ENCODE peak calls at places on chromosomes 2 and 18, in six cellular contexts. V is spleen, X is HCT116, W is transverse colon, R is breast epithelium, A is H1. H is an unnamed sample.
A peak's percentile ranks its signal among the peaks of the same experiment; 100 is the strongest.

GRCh38 chr18:62621546-62621945 is 93.8 kb upstream of the PHLPP1 start:
- DNase-seq in V (no peak), X (no peak), W (no peak), R (no peak), A (no peak), H (peak; percentile 63)

GRCh38 chr2:173962583-173963110 is 2.5 kb downstream of the SP3 start:
- DNase-seq in V (no peak), X (no peak), W (no peak), R (no peak), A (no peak), H (no peak)

GRCh38 chr2:177315303-177315887 is 50.9 kb upstream of the NFE2L2 start:
- DNase-seq in V (no peak), X (no peak), W (no peak), R (no peak), A (no peak), H (no peak)

GRCh38 chr2:62489702-62490101 is 16.3 kb downstream of the TMEM17 start:
- DNase-seq in V (no peak), X (no peak), W (no peak), R (no peak), A (no peak), H (no peak)

GRCh38 chr2:34910018-34910417 is 1310.9 kb upstream of the FAM98A start:
- DNase-seq in V (no peak), X (no peak), W (no peak), R (no peak), A (no peak), H (no peak)

GRCh38 chr18:41395695-41396094 is 559.3 kb upstream of the PIK3C3 start:
- DNase-seq in V (no peak), X (no peak), W (no peak), R (no peak), A (no peak), H (no peak)

GRCh38 chr2:239349448-239350135 is 51.2 kb downstream of the HDAC4 start:
- DNase-seq in V (no peak), X (no peak), W (no peak), R (peak; percentile 53), A (no peak), H (no peak)

GRCh38 chr2:130827502-130828251 is 9.0 kb upstream of the ARHGEF4 start:
- DNase-seq in V (peak; percentile 61), X (no peak), W (no peak), R (no peak), A (no peak), H (no peak)

GRCh38 chr2:241767464-241768250 is 9.0 kb upstream of the GAL3ST2 start:
- DNase-seq in V (peak; percentile 73), X (no peak), W (no peak), R (peak; percentile 5), A (no peak), H (no peak)

GRCh38 chr2:136327162-136327852 is 209.4 kb upstream of the CXCR4 start:
- DNase-seq in V (no peak), X (no peak), W (peak; percentile 58), R (no peak), A (no peak), H (no peak)

GRCh38 chr2:37262510-37262909 is 31.1 kb downstream of the NDUFAF7 start:
- DNase-seq in V (no peak), X (no peak), W (no peak), R (no peak), A (no peak), H (no peak)

GRCh38 chr18:76139844-76140243 is 355.2 kb downstream of the ZNF516 start:
- DNase-seq in V (no peak), X (no peak), W (no peak), R (no peak), A (no peak), H (no peak)

GRCh38 chr2:222743263-222743865 is 71.9 kb downstream of the MOGAT1 start:
- DNase-seq in V (no peak), X (no peak), W (peak; percentile 12), R (no peak), A (no peak), H (no peak)

GRCh38 chr2:8125741-8126691 is 555.8 kb upstream of the ID2 start:
- DNase-seq in V (no peak), X (no peak), W (no peak), R (no peak), A (no peak), H (no peak)

GRCh38 chr2:47070920-47071824 is 83.9 kb downstream of the STPG4 start:
- DNase-seq in V (no peak), X (no peak), W (peak; percentile 77), R (peak; percentile 58), A (no peak), H (peak; percentile 93)

GRCh38 chr2:69073928-69074575 is 61.1 kb downstream of the ANTXR1 start:
- DNase-seq in V (no peak), X (no peak), W (no peak), R (no peak), A (no peak), H (no peak)

GRCh38 chr2:130336150-130336876 is 6.4 kb upstream of the IMP4 start:
- DNase-seq in V (no peak), X (no peak), W (no peak), R (no peak), A (no peak), H (no peak)

GRCh38 chr2:45964226-45964841 is 312.9 kb downstream of the PRKCE start:
- DNase-seq in V (peak; percentile 80), X (peak; percentile 97), W (peak; percentile 94), R (peak; percentile 39), A (no peak), H (peak; percentile 85)

GRCh38 chr18:23020555-23021294 is 87.6 kb downstream of the RBBP8 start:
- DNase-seq in V (no peak), X (no peak), W (no peak), R (no peak), A (no peak), H (no peak)

GRCh38 chr2:159168707-159169106 is 117.8 kb downstream of the WDSUB1 start:
- DNase-seq in V (no peak), X (no peak), W (no peak), R (no peak), A (no peak), H (no peak)
- TF ChIP-seq CTCF in V (no peak), X (no peak), W (no peak), R (no peak), A (no peak), H (no peak)

DNA sequence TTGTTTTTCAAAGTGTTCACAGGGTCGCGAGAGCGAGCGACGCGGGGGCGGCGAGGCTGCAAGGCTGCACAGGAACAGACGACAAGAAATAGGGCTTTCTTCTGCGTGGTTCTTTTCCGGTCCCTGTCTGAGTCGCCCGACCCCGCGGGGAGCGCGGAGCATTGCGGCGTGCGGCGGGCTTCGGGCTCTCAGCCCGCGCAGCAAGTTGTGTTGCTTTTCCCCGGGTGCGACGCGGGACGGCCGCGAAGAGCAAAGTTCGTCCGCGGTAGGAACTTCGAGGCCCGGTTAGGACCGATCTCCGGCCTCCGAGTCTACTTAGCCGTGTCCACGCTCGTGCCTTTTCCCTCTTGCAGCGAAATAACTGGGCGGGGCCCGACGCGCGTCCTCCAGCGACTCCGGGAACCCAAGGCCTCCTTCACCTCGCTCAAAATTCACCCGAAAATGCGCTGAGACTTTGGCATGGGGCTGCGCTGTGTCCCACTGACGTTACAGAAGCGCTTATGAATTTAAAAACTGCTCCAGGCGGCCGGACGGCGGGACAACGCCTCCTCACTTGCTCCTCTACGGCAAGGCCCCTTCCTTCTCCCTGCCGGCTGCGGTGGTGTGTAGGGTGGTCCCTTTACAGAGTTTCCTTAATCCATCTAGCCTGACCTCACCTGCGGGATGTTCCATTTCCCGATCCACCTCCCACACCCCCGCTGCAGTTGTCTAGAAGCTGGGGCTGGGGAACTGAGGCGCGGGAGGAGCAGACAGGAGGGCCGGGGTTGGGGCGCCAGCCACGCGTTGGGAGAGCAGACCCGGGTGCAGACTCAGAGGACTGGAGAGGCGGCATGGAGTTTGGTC is 1.5 kb upstream of the BCL2L11 start:
- DNase-seq in V (peak; percentile 86), X (no peak), W (peak; percentile 50), R (no peak), A (no peak), H (peak; percentile 80)
- H3K4me1 ChIP-seq in V (peaks cover 62% of the 10 kb centered on the region), X (peaks cover 61% of the 10 kb centered on the region), W (peaks cover 43% of the 10 kb centered on the region), R (no peaks in the 10 kb centered on the region), A (peaks cover 11% of the 10 kb centered on the region), H (peaks cover 57% of the 10 kb centered on the region)

GRCh38 chr2:190987938-190988337 is 26.0 kb downstream of the STAT1 start:
- DNase-seq in V (no peak), X (no peak), W (no peak), R (no peak), A (no peak), H (no peak)
- TF ChIP-seq POLR2AphosphoS5 in V (no peak), X (no peak), W (no peak), R (no peak), A (no peak), H (no peak)

GRCh38 chr18:3448845-3449701 is 899 bp upstream of the TGIF1 start:
- DNase-seq in V (peak; percentile 96), X (peak; percentile 70), W (peak; percentile 83), R (peak; percentile 96), A (no peak), H (peak; percentile 97)

GRCh38 chr18:3449702-3450357 is at the start of gene TGIF1:
- DNase-seq in V (peak; percentile 93), X (peak; percentile 70), W (peak; percentile 88), R (peak; percentile 89), A (no peak), H (no peak)

GRCh38 chr18:3450358-3451107 is 561 bp downstream of the TGIF1 start:
- DNase-seq in V (peak; percentile 93), X (no peak), W (peak; percentile 74), R (peak; percentile 68), A (no peak), H (peak; percentile 88)

GRCh38 chr18:3447035-3447894 is 2.7 kb upstream of the TGIF1 start:
- DNase-seq in V (peak; percentile 83), X (no peak), W (peak; percentile 61), R (peak; percentile 56), A (no peak), H (peak; percentile 77)

GRCh38 chr18:3447895-3448844 is 1.8 kb upstream of the TGIF1 start:
- DNase-seq in V (peak; percentile 96), X (peak; percentile 92), W (peak; percentile 95), R (peak; percentile 96), A (peak; percentile 92), H (peak; percentile 97)
- TF ChIP-seq CTCF in V (peak; percentile 11), X (no peak), W (no peak), R (peak; percentile 7), A (no peak), H (no peak)

GRCh38 chr2:111703759-111704158 is 180.2 kb downstream of the ANAPC1 start:
- DNase-seq in V (no peak), X (no peak), W (peak; percentile 52), R (no peak), A (no peak), H (peak; percentile 44)
- H3K4me1 ChIP-seq in V (peaks cover 40% of the 10 kb centered on the region), X (peaks cover 75% of the 10 kb centered on the region), W (peaks cover 12% of the 10 kb centered on the region), R (peaks cover 8% of the 10 kb centered on the region), A (peaks cover 33% of the 10 kb centered on the region), H (peaks cover 39% of the 10 kb centered on the region)

GRCh38 chr18:58287626-58288289 is 243.7 kb downstream of the NEDD4L start:
- DNase-seq in V (no peak), X (no peak), W (peak; percentile 71), R (no peak), A (no peak), H (no peak)
- TF ChIP-seq POLR2AphosphoS5 in V (no peak), X (no peak), W (peak; percentile 56), R (no peak), A (no peak), H (no peak)

GRCh38 chr2:141411419-141411818 is 719.4 kb downstream of the LRP1B start:
- DNase-seq in V (no peak), X (no peak), W (no peak), R (no peak), A (no peak), H (no peak)
- TF ChIP-seq CTCF in V (no peak), X (no peak), W (no peak), R (no peak), A (no peak), H (no peak)